ENCODE peak calls at places on chromosomes 4 and X, in nine cellular contexts. Y is suprapubic skin; V is thoracic aorta; F is brain microvascular endothelial cell; O is cardiac muscle cell; E is MM.1S; I is CD8-positive, alpha-beta T cell; Z is SK-N-SH; W is Peyer's patch. Q is an unnamed sample.

GRCh38 chr4:55545133-55545532 is 1.6 kb downstream of the CLOCK start:
- DNase-seq in O (peak), I (no peak), V (no peak), E (no peak), Z (no peak), F (no peak), W (no peak), Y (no peak), Q (no peak)

GRCh38 chr4:185512516-185512915 is 22.8 kb downstream of the PDLIM3 start:
- DNase-seq in F (peak), Z (no peak), Y (no peak), E (no peak), W (no peak), O (peak), V (no peak), I (no peak), Q (peak)

GRCh38 chrX:69493193-69493592 is 10.9 kb upstream of the NALF2 start:
- DNase-seq in I (no peak), F (no peak), E (peak), W (no peak), O (peak), Z (peak), V (no peak), Y (no peak), Q (peak)

GRCh38 chr4:113435893-113436292 is 325.6 kb downstream of the CAMK2D start:
- DNase-seq in E (no peak), O (peak), Y (peak), F (peak), Z (no peak), I (no peak), W (no peak), V (no peak), Q (peak)

GRCh38 chrX:18649498-18649951 is 22.4 kb downstream of the RS1 start:
- DNase-seq in I (peak), W (no peak), Y (no peak), V (no peak), Z (no peak), O (no peak), F (no peak), E (no peak), Q (no peak)

GRCh38 chr4:8939160-8939855 is 67.7 kb upstream of the HMX1 start:
- DNase-seq in I (no peak), Y (no peak), O (no peak), W (no peak), E (no peak), Z (peak), F (no peak), V (no peak), Q (no peak)

GRCh38 chr4:161522031-161522430 is 641.8 kb downstream of the FSTL5 start:
- DNase-seq in E (no peak), O (peak), Z (no peak), F (no peak), W (no peak), I (no peak), Y (no peak), V (no peak), Q (no peak)

GRCh38 chrX:39741904-39742303 is 355.9 kb downstream of the BCOR start:
- DNase-seq in I (no peak), Z (no peak), V (no peak), O (no peak), W (no peak), F (no peak), Y (no peak), E (no peak), Q (no peak)

GRCh38 chr4:114601304-114602052 is 2.9 kb downstream of the UGT8 start:
- DNase-seq in W (no peak), V (no peak), Y (no peak), E (no peak), Z (no peak), O (no peak), I (no peak), F (no peak), Q (no peak)

GRCh38 chr4:107559653-107560052 is 160.4 kb downstream of the PAPSS1 start:
- DNase-seq in E (no peak), F (no peak), I (no peak), O (no peak), V (no peak), Y (no peak), Z (no peak), W (no peak), Q (no peak)

GRCh38 chr4:8394125-8394524 is 46.4 kb downstream of the ACOX3 start:
- DNase-seq in W (peak), Z (no peak), F (no peak), I (no peak), O (peak), V (no peak), E (no peak), Y (peak), Q (no peak)

GRCh38 chrX:108307408-108308085 is 130.7 kb downstream of the COL4A6 start:
- DNase-seq in F (peak), E (no peak), W (no peak), V (no peak), Z (no peak), Y (no peak), O (peak), I (no peak), Q (no peak)

GRCh38 chrX:13482764-13483552 is 86.4 kb upstream of the EGFL6 start:
- DNase-seq in V (no peak), Y (no peak), Z (no peak), E (no peak), W (peak), O (no peak), I (no peak), F (no peak), Q (no peak)

GRCh38 chr4:54192811-54193210 is 36.3 kb upstream of the PDGFRA start:
- DNase-seq in O (no peak), W (no peak), V (no peak), I (no peak), Z (no peak), F (no peak), Y (no peak), E (no peak), Q (no peak)
- TF ChIP-seq CTCF in O (no peak), W (no peak), V (no peak), I (no peak), Z (no peak), F (no peak), Y (no peak), E (no peak), Q (no peak)

DNA sequence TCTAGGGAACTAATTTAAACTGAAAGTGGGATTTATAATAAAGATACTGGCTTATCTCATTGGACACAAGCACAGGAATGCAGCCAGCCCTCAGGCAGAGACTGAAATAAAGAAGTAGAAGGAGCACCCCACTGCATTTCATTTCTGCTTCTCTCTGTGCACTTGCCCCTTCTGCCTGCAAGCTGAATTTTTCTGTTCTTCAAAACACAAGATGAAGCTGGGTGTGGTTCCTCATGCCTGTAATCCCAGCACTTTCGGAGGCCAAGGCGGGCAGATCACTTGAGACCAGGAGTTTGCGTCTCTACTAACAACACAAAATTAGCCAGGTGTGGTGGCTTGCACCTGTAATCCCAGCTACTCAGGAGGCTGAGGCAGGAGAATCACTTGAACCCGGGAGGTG is 17.7 kb upstream of the C4orf36 start:
- DNase-seq in O (no peak), W (no peak), V (no peak), I (no peak), E (no peak), Y (no peak), F (no peak), Z (no peak), Q (no peak)
- H3K27ac ChIP-seq in O (no peak), W (no peak), V (no peak), I (no peak), E (no peak), Y (no peak), F (no peak), Z (no peak), Q (no peak)

DNA sequence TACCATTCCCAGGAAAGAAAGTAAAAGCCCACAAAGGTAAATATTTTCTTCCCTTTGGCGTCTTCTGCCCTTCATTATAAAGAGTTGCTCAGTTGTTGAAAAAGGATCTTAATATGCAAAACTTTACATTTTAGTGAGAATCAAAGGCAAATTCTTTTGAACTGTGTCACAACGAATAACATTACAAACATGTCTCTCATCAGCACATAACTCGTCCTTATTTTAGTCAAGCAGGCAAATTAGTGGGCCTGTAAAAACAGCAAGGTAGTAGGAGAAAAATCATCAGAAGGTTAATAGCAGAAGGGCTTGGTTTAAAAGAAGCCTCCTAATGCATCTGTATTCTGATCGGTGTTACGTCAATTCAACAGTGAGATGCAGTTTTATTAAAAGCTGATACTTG is 647.3 kb upstream of the DIPK2B start:
- DNase-seq in O (no peak), I (no peak), Y (no peak), Z (no peak), W (no peak), F (no peak), E (no peak), V (no peak), Q (no peak)
- TF ChIP-seq CTCF in O (no peak), I (no peak), Y (no peak), Z (no peak), W (no peak), F (no peak), E (no peak), V (no peak), Q (no peak)

GRCh38 chrX:113136841-113137240 is 296.2 kb upstream of the AMOT start:
- DNase-seq in O (no peak), V (no peak), Z (no peak), F (no peak), I (no peak), E (no peak), W (no peak), Y (no peak), Q (no peak)

GRCh38 chrX:113133316-113133715 is 292.7 kb upstream of the AMOT start:
- DNase-seq in W (no peak), Y (no peak), I (no peak), Z (no peak), F (no peak), V (no peak), O (no peak), E (no peak), Q (no peak)
- H3K27ac ChIP-seq in W (no peak), Y (no peak), I (no peak), Z (no peak), F (no peak), V (no peak), O (no peak), E (no peak), Q (no peak)

GRCh38 chrX:12058087-12058486 is 80.2 kb upstream of the FRMPD4 start:
- DNase-seq in V (no peak), O (no peak), F (no peak), Y (no peak), I (no peak), Z (no peak), W (no peak), E (no peak), Q (no peak)
- TF ChIP-seq CTCF in V (no peak), O (no peak), F (no peak), Y (no peak), I (no peak), Z (no peak), W (no peak), E (no peak), Q (no peak)

GRCh38 chr4:99711657-99712056 is 54.0 kb upstream of the C4orf54 start:
- DNase-seq in I (no peak), W (no peak), F (no peak), Z (no peak), Y (no peak), E (no peak), V (no peak), O (no peak), Q (no peak)

GRCh38 chr4:99712530-99712929 is 54.9 kb upstream of the C4orf54 start:
- DNase-seq in V (no peak), I (no peak), Z (no peak), W (no peak), F (no peak), Y (no peak), E (no peak), O (no peak), Q (no peak)

GRCh38 chr4:99710020-99710419 is 52.4 kb upstream of the C4orf54 start:
- DNase-seq in Z (no peak), O (no peak), E (no peak), Y (no peak), V (no peak), W (no peak), F (no peak), I (no peak), Q (no peak)

GRCh38 chr4:99710681-99711345 is 53.2 kb upstream of the C4orf54 start:
- DNase-seq in I (no peak), Z (no peak), O (no peak), F (no peak), E (no peak), V (no peak), Y (no peak), W (no peak), Q (peak)

GRCh38 chr4:99712099-99712498 is 54.5 kb upstream of the C4orf54 start:
- DNase-seq in W (no peak), Y (no peak), E (no peak), I (no peak), F (no peak), V (no peak), Z (no peak), O (no peak), Q (no peak)
- H3K27ac ChIP-seq in W (no peak), Y (no peak), E (no peak), I (no peak), F (no peak), V (no peak), Z (no peak), O (no peak), Q (no peak)

GRCh38 chrX:153888344-153888743 is 2.4 kb upstream of the L1CAM start:
- DNase-seq in F (no peak), Z (no peak), W (no peak), O (no peak), Y (no peak), E (no peak), V (no peak), I (no peak), Q (no peak)
- TF ChIP-seq CTCF in F (no peak), Z (no peak), W (no peak), O (no peak), Y (no peak), E (no peak), V (no peak), I (no peak), Q (no peak)

DNA sequence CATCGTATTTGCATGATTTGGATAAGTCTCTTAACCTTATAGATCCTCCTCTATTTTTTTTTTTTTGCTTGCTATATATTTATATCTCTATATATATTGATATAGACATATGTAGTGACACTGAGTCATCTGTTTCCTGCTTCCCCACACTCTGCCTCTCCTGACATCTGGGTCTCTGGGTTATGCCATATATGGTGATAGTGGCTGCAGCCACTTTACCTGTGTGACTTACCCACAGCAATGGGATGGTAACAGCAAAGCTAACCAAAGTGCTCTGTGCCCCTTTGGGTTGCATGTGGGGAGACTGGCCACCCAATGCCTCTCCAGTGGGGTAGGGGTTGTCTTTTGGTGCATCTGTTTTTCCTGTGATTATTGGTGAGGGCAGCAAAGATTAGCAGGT is 14.5 kb downstream of the CMC4 start:
- DNase-seq in V (no peak), F (no peak), O (no peak), Z (no peak), Y (no peak), W (no peak), E (no peak), I (no peak), Q (no peak)
- H3K27ac ChIP-seq in V (no peak), F (no peak), O (peak), Z (no peak), Y (no peak), W (no peak), E (no peak), I (no peak), Q (no peak)

DNA sequence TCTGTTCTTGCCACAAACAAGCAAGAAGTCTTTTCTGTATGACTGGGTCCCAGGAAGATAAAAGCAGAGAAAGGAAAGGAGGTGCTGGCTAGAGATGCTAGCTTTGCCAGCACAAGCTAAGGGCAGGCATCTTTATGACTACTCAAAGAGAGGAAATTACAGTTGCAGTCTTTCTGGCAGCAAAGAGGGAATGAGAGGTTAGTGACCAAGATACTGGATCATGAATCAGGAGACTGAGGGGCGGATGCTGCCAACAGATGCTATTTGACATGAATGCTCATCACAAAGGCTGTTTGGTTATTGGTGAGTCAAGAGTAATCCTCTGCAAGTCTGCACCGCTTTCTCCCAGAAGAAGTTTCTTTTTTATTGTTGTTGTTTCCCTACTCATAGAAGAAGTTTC is 5.5 kb upstream of the XIAP start:
- DNase-seq in W (no peak), Y (no peak), V (no peak), O (peak), E (no peak), Z (no peak), I (no peak), F (peak), Q (no peak)
- TF ChIP-seq CTCF in W (no peak), Y (no peak), V (no peak), O (no peak), E (no peak), Z (no peak), I (no peak), F (no peak), Q (no peak)